ENCODE peak calls at places on chromosome 20, in ten cellular contexts. One of them, this sample, is unnamed.

GRCh38 chr20:37071481-37071911 is 24.3 kb downstream of the RBL1 start:
- DNase-seq in HepG2: no peak
- DNase-seq in A549: no peak
- DNase-seq in K562: no peak
- DNase-seq in stomach: no peak
- DNase-seq in GM12878: peak
- DNase-seq in H1: no peak
- DNase-seq in suprapubic skin: no peak
- DNase-seq in SK-N-SH: no peak
- DNase-seq in tibial nerve: no peak
- DNase-seq in this sample: no peak

GRCh38 chr20:8527998-8528397 is 395.9 kb downstream of the PLCB1 start:
- DNase-seq in HepG2: no peak
- DNase-seq in A549: peak
- DNase-seq in K562: no peak
- DNase-seq in stomach: no peak
- DNase-seq in GM12878: peak
- DNase-seq in H1: no peak
- DNase-seq in suprapubic skin: no peak
- DNase-seq in SK-N-SH: no peak
- DNase-seq in tibial nerve: no peak
- DNase-seq in this sample: no peak

GRCh38 chr20:47667531-47668312 is 117.6 kb downstream of the SULF2 start:
- DNase-seq in HepG2: no peak
- DNase-seq in A549: no peak
- DNase-seq in K562: no peak
- DNase-seq in stomach: no peak
- DNase-seq in GM12878: no peak
- DNase-seq in H1: no peak
- DNase-seq in suprapubic skin: no peak
- DNase-seq in SK-N-SH: no peak
- DNase-seq in tibial nerve: no peak
- DNase-seq in this sample: no peak

GRCh38 chr20:49278817-49279676 is 1.2 kb upstream of the ZNFX1 start:
- DNase-seq in HepG2: peak
- DNase-seq in A549: peak
- DNase-seq in K562: peak
- DNase-seq in stomach: no peak
- DNase-seq in GM12878: no peak
- DNase-seq in H1: no peak
- DNase-seq in suprapubic skin: no peak
- DNase-seq in SK-N-SH: no peak
- DNase-seq in tibial nerve: no peak
- DNase-seq in this sample: no peak

GRCh38 chr20:63357921-63358905 is 2.9 kb downstream of the CHRNA4 start:
- DNase-seq in HepG2: no peak
- DNase-seq in A549: no peak
- DNase-seq in K562: no peak
- DNase-seq in stomach: peak
- DNase-seq in GM12878: no peak
- DNase-seq in H1: no peak
- DNase-seq in suprapubic skin: no peak
- DNase-seq in SK-N-SH: no peak
- DNase-seq in tibial nerve: no peak
- DNase-seq in this sample: no peak

GRCh38 chr20:6924681-6925080 is 157.2 kb downstream of the BMP2 start:
- DNase-seq in HepG2: no peak
- DNase-seq in A549: no peak
- DNase-seq in K562: no peak
- DNase-seq in stomach: no peak
- DNase-seq in GM12878: no peak
- DNase-seq in H1: no peak
- DNase-seq in suprapubic skin: no peak
- DNase-seq in SK-N-SH: no peak
- DNase-seq in tibial nerve: no peak
- DNase-seq in this sample: peak

GRCh38 chr20:64277571-64278318 is 22.2 kb downstream of the PCMTD2 start:
- DNase-seq in HepG2: no peak
- DNase-seq in A549: no peak
- DNase-seq in K562: no peak
- DNase-seq in stomach: no peak
- DNase-seq in GM12878: no peak
- DNase-seq in H1: no peak
- DNase-seq in suprapubic skin: no peak
- DNase-seq in SK-N-SH: no peak
- DNase-seq in tibial nerve: no peak
- DNase-seq in this sample: no peak

GRCh38 chr20:8131598-8132014 is 460 bp upstream of the PLCB1 start:
- DNase-seq in HepG2: no peak
- DNase-seq in A549: no peak
- DNase-seq in K562: no peak
- DNase-seq in stomach: no peak
- DNase-seq in GM12878: no peak
- DNase-seq in H1: no peak
- DNase-seq in suprapubic skin: no peak
- DNase-seq in SK-N-SH: no peak
- DNase-seq in tibial nerve: peak
- DNase-seq in this sample: no peak

GRCh38 chr20:23782366-23782983 is 31.7 kb upstream of the CST1 start:
- DNase-seq in HepG2: no peak
- DNase-seq in A549: peak
- DNase-seq in K562: peak
- DNase-seq in stomach: no peak
- DNase-seq in GM12878: no peak
- DNase-seq in H1: no peak
- DNase-seq in suprapubic skin: no peak
- DNase-seq in SK-N-SH: peak
- DNase-seq in tibial nerve: no peak
- DNase-seq in this sample: peak
- TF ChIP-seq EP300 in HepG2: no peak
- TF ChIP-seq EP300 in A549: no peak
- TF ChIP-seq EP300 in K562: no peak
- TF ChIP-seq EP300 in stomach: no peak
- TF ChIP-seq EP300 in GM12878: no peak
- TF ChIP-seq EP300 in H1: no peak
- TF ChIP-seq EP300 in suprapubic skin: no peak
- TF ChIP-seq EP300 in SK-N-SH: no peak
- TF ChIP-seq EP300 in tibial nerve: no peak
- TF ChIP-seq EP300 in this sample: no peak

GRCh38 chr20:35433337-35433736 is 4.7 kb downstream of the GDF5 start:
- DNase-seq in HepG2: no peak
- DNase-seq in A549: no peak
- DNase-seq in K562: no peak
- DNase-seq in stomach: no peak
- DNase-seq in GM12878: no peak
- DNase-seq in H1: no peak
- DNase-seq in suprapubic skin: no peak
- DNase-seq in SK-N-SH: no peak
- DNase-seq in tibial nerve: no peak
- DNase-seq in this sample: no peak

GRCh38 chr20:35434085-35435005 is 3.7 kb downstream of the GDF5 start:
- DNase-seq in HepG2: no peak
- DNase-seq in A549: no peak
- DNase-seq in K562: no peak
- DNase-seq in stomach: no peak
- DNase-seq in GM12878: no peak
- DNase-seq in H1: no peak
- DNase-seq in suprapubic skin: no peak
- DNase-seq in SK-N-SH: no peak
- DNase-seq in tibial nerve: peak
- DNase-seq in this sample: no peak

GRCh38 chr20:35437599-35437998 is 429 bp downstream of the GDF5 start:
- DNase-seq in HepG2: no peak
- DNase-seq in A549: no peak
- DNase-seq in K562: no peak
- DNase-seq in stomach: no peak
- DNase-seq in GM12878: no peak
- DNase-seq in H1: no peak
- DNase-seq in suprapubic skin: no peak
- DNase-seq in SK-N-SH: no peak
- DNase-seq in tibial nerve: no peak
- DNase-seq in this sample: no peak

GRCh38 chr20:35432430-35432735 is 5.6 kb downstream of the GDF5 start:
- DNase-seq in HepG2: no peak
- DNase-seq in A549: no peak
- DNase-seq in K562: no peak
- DNase-seq in stomach: no peak
- DNase-seq in GM12878: no peak
- DNase-seq in H1: no peak
- DNase-seq in suprapubic skin: no peak
- DNase-seq in SK-N-SH: no peak
- DNase-seq in tibial nerve: no peak
- DNase-seq in this sample: no peak

DNA sequence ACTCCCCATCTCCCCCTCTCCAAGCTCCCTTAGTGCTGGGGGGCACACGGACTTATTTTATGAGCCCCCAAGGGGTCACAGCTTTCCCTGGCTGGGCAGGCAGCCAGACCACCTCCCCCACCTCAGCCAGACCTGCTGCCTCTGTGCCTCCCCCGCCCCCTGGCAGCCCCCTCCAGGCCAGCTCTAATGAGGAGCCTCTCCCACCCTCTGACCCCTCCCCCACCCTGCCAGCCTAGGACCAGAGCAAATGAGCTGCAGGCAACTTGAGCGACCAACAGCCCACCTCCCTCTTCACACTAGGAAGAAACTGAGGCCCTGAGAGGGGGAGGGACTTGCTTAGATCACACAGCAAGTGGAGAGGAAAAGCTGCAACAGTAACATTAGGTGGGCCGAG is 1.9 kb downstream of the GDF5 start:
- DNase-seq in HepG2: no peak
- DNase-seq in A549: no peak
- DNase-seq in K562: no peak
- DNase-seq in stomach: no peak
- DNase-seq in GM12878: no peak
- DNase-seq in H1: no peak
- DNase-seq in suprapubic skin: no peak
- DNase-seq in SK-N-SH: no peak
- DNase-seq in tibial nerve: no peak
- DNase-seq in this sample: no peak
- H3K4me3 ChIP-seq in HepG2: no peak
- H3K4me3 ChIP-seq in A549: no peak
- H3K4me3 ChIP-seq in K562: no peak
- H3K4me3 ChIP-seq in stomach: no peak
- H3K4me3 ChIP-seq in GM12878: no peak
- H3K4me3 ChIP-seq in H1: no peak
- H3K4me3 ChIP-seq in suprapubic skin: no peak
- H3K4me3 ChIP-seq in SK-N-SH: no peak
- H3K4me3 ChIP-seq in tibial nerve: no peak
- H3K4me3 ChIP-seq in this sample: no peak

GRCh38 chr20:22821826-22822225 is 213.3 kb upstream of the SSTR4 start:
- DNase-seq in HepG2: no peak
- DNase-seq in A549: no peak
- DNase-seq in K562: no peak
- DNase-seq in stomach: no peak
- DNase-seq in GM12878: no peak
- DNase-seq in H1: no peak
- DNase-seq in suprapubic skin: no peak
- DNase-seq in SK-N-SH: no peak
- DNase-seq in tibial nerve: no peak
- DNase-seq in this sample: no peak
- TF ChIP-seq EP300 in HepG2: no peak
- TF ChIP-seq EP300 in A549: no peak
- TF ChIP-seq EP300 in K562: no peak
- TF ChIP-seq EP300 in stomach: no peak
- TF ChIP-seq EP300 in GM12878: no peak
- TF ChIP-seq EP300 in H1: no peak
- TF ChIP-seq EP300 in suprapubic skin: no peak
- TF ChIP-seq EP300 in SK-N-SH: no peak
- TF ChIP-seq EP300 in tibial nerve: no peak
- TF ChIP-seq EP300 in this sample: no peak

DNA sequence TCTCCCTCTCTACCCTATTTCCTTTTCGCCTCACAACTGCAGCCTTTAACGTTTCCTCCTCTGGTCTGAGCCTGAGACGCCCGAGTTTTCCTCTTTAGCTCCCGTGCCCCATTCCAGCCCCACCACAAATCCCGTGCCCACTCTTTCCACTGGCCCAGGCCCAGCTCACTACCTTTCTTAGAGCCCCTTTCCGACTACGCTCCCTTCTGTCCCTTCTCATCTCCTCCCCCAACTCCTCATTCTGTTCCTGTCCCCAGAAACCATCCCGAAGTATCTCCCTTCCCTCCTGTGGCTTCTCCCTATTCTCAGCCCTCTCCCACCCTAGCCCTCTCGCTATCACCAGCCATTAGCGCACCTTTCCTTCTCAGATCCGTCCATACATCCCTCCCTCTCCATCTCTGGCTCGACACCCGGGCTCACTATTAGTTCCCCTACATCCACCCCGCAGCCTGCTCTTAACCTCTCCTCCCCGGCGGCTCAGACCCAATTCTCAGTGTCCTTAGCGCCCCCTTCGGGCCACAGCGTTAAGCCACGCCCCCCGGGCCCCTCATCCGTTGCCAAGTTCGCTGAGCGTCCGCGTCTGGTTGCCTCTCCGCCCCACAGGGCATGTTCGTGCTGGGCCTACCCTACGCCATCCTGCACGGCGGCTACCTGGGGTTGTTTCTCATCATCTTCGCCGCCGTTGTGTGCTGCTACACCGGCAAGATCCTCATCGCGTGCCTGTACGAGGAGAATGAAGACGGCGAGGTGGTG is 2.7 kb downstream of the SLC32A1 start:
- DNase-seq in HepG2: peak
- DNase-seq in A549: no peak
- DNase-seq in K562: peak
- DNase-seq in stomach: no peak
- DNase-seq in GM12878: no peak
- DNase-seq in H1: no peak
- DNase-seq in suprapubic skin: no peak
- DNase-seq in SK-N-SH: peak
- DNase-seq in tibial nerve: no peak
- DNase-seq in this sample: no peak
- H3K4me3 ChIP-seq in HepG2: no peak
- H3K4me3 ChIP-seq in A549: no peak
- H3K4me3 ChIP-seq in K562: no peak
- H3K4me3 ChIP-seq in stomach: no peak
- H3K4me3 ChIP-seq in GM12878: no peak
- H3K4me3 ChIP-seq in H1: peak
- H3K4me3 ChIP-seq in suprapubic skin: no peak
- H3K4me3 ChIP-seq in SK-N-SH: no peak
- H3K4me3 ChIP-seq in tibial nerve: no peak
- H3K4me3 ChIP-seq in this sample: no peak

GRCh38 chr20:56426026-56426425 is 14.0 kb downstream of the CASS4 start:
- DNase-seq in HepG2: no peak
- DNase-seq in A549: no peak
- DNase-seq in K562: no peak
- DNase-seq in stomach: no peak
- DNase-seq in GM12878: no peak
- DNase-seq in H1: no peak
- DNase-seq in suprapubic skin: no peak
- DNase-seq in SK-N-SH: no peak
- DNase-seq in tibial nerve: no peak
- DNase-seq in this sample: no peak
- TF ChIP-seq EP300 in HepG2: no peak
- TF ChIP-seq EP300 in A549: no peak
- TF ChIP-seq EP300 in K562: no peak
- TF ChIP-seq EP300 in stomach: no peak
- TF ChIP-seq EP300 in GM12878: no peak
- TF ChIP-seq EP300 in H1: no peak
- TF ChIP-seq EP300 in suprapubic skin: no peak
- TF ChIP-seq EP300 in SK-N-SH: no peak
- TF ChIP-seq EP300 in tibial nerve: no peak
- TF ChIP-seq EP300 in this sample: no peak

This sample was measured in esophagus muscularis mucosa.